ENCODE peak calls at places on chromosomes 13 and 19, in six cellular contexts. G is colonic mucosa, E is cardiac muscle cell, B is breast epithelium, W is OCI-LY7, Q is right atrium auricular region. F is an unnamed sample.

GRCh38 chr13:61415749-61416148 is at the start of gene PCDH20:
- DNase-seq in G (no peak), Q (no peak), B (no peak), E (no peak), W (no peak), F (no peak)

GRCh38 chr19:10871711-10872550 is 578 bp downstream of the CARM1 start:
- DNase-seq in E (peak; percentile 21), W (peak; percentile 54), B (peak; percentile 54), Q (no peak), G (peak; percentile 60), F (peak; percentile 54)

GRCh38 chr13:114279770-114280169 is 1.6 kb upstream of the UPF3A start:
- DNase-seq in Q (no peak), G (no peak), W (peak; percentile 16), B (no peak), E (no peak), F (no peak)

GRCh38 chr19:10672529-10673150 is 18.5 kb downstream of the ILF3 start:
- DNase-seq in G (no peak), E (peak; percentile 15), Q (no peak), B (no peak), W (no peak), F (no peak)

GRCh38 chr19:44757735-44758505 is 9.4 kb downstream of the BCL3 start:
- DNase-seq in G (no peak), W (no peak), E (peak; percentile 77), B (no peak), Q (peak; percentile 82), F (no peak)

GRCh38 chr13:113110048-113110851 is 4.7 kb downstream of the F7 start:
- DNase-seq in E (peak; percentile 17), B (no peak), W (no peak), G (no peak), Q (no peak), F (no peak)

GRCh38 chr19:7818806-7819205 is 11.2 kb upstream of the EVI5L start:
- DNase-seq in E (no peak), G (no peak), W (no peak), Q (no peak), B (no peak), F (no peak)

GRCh38 chr13:81171065-81171647 is 830.2 kb upstream of the SPRY2 start:
- DNase-seq in Q (no peak), B (no peak), W (peak; percentile 18), G (no peak), E (peak; percentile 32), F (no peak)

GRCh38 chr13:76879211-76879875 is 6.9 kb downstream of the KCTD12 start:
- DNase-seq in W (no peak), E (peak; percentile 93), G (peak; percentile 46), B (peak; percentile 57), Q (peak; percentile 91), F (peak; percentile 63)

GRCh38 chr19:49946415-49946814 is 14.6 kb downstream of the SIGLEC11 start:
- DNase-seq in G (no peak), Q (no peak), B (no peak), E (no peak), W (no peak), F (no peak)

GRCh38 chr19:40745402-40745780 is 4.9 kb downstream of the ACTMAP start:
- DNase-seq in Q (no peak), B (no peak), W (no peak), G (no peak), E (peak; percentile 86), F (no peak)

GRCh38 chr19:47229674-47230121 is 1.3 kb downstream of the BBC3 start:
- DNase-seq in E (no peak), B (peak; percentile 26), Q (no peak), G (peak; percentile 59), W (peak; percentile 61), F (peak; percentile 27)

GRCh38 chr13:39377699-39378098 is 225.3 kb downstream of the LHFPL6 start:
- DNase-seq in W (no peak), E (no peak), Q (no peak), B (no peak), G (no peak), F (no peak)

GRCh38 chr19:7932276-7932929 is 6.5 kb upstream of the CTXN1 start:
- DNase-seq in W (no peak), E (no peak), Q (no peak), G (no peak), B (no peak), F (no peak)

GRCh38 chr13:68439821-68440220 is 1209.7 kb upstream of the PCDH9 start:
- DNase-seq in B (no peak), W (no peak), E (no peak), G (no peak), Q (no peak), F (no peak)

GRCh38 chr19:51372649-51373504 is at the start of gene NKG7:
- DNase-seq in Q (no peak), G (no peak), B (no peak), E (no peak), W (peak; percentile 19), F (peak; percentile 68)

GRCh38 chr19:52211926-52212571 is 22.2 kb downstream of the PPP2R1A start:
- DNase-seq in Q (no peak), B (no peak), W (no peak), G (no peak), E (no peak), F (no peak)

GRCh38 chr19:10574462-10574861 is 5.7 kb upstream of the CDKN2D start:
- DNase-seq in B (no peak), W (no peak), E (no peak), G (no peak), Q (no peak), F (no peak)

GRCh38 chr19:6109947-6110346 is 353 bp downstream of the RFX2 start:
- DNase-seq in E (no peak), W (no peak), G (peak; percentile 44), B (no peak), Q (no peak), F (no peak)

GRCh38 chr13:87661471-87661870 is 9.7 kb upstream of the SLITRK5 start:
- DNase-seq in B (no peak), W (no peak), G (no peak), Q (no peak), E (no peak), F (no peak)

GRCh38 chr13:94947965-94948371 is 235.6 kb upstream of the SOX21 start:
- DNase-seq in B (no peak), Q (no peak), W (no peak), G (no peak), E (no peak), F (no peak)

GRCh38 chr13:85864963-85865530 is 65.8 kb upstream of the SLITRK6 start:
- DNase-seq in W (peak; percentile 10), Q (no peak), E (peak; percentile 1), G (no peak), B (no peak), F (peak; percentile 5)

GRCh38 chr13:74026753-74027152 is 107.5 kb downstream of the KLF12 start:
- DNase-seq in E (peak; percentile 4), W (peak; percentile 82), G (peak; percentile 31), B (no peak), Q (no peak), F (peak; percentile 37)

GRCh38 chr19:12788682-12789097 is 2.6 kb upstream of the JUNB start:
- DNase-seq in G (peak; percentile 93), Q (peak; percentile 88), B (peak; percentile 72), E (peak; percentile 78), W (no peak), F (peak; percentile 89)

GRCh38 chr19:58361900-58362271 is 665 bp downstream of the ZNF497 start:
- DNase-seq in Q (no peak), E (peak; percentile 72), W (no peak), B (peak; percentile 46), G (no peak), F (peak; percentile 70)
- TF ChIP-seq CTCF in Q (no peak), E (peak; percentile 18), W (no peak), B (no peak), G (no peak), F (no peak)

DNA sequence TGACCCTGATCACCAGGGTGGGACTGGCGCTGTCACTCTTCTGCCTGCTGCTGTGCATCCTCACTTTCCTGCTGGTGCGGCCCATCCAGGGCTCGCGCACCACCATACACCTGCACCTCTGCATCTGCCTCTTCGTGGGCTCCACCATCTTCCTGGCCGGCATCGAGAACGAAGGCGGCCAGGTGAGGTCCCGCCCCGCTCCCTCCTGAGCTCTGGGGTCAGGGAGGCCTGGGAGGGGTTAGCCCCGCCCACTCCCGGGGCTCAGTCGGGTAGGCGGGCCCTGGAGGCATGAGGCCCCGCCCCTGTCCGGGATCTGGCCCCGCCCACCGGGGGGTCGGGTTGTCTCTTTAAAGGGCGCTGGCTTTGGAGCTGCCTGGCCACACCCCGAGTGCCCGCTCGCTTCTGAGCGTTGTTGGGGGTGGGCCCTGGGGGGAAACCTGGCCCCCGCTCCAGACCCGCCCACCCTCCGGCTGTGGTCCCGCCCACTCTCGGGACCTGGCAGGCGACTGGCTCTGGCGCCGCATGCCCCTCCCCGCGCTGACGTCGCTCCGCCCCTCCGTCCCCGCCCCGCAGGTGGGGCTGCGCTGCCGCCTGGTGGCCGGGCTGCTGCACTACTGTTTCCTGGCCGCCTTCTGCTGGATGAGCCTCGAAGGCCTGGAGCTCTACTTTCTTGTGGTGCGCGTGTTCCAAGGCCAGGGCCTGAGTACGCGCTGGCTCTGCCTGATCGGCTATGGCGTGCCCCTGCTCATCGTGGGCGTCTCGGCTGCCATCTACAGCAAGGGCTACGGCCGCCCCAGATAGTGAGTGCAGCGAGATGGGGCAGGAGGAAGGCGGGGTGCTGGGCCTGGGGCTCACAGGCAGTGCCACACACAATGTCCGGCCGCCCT is 13.1 kb downstream of the DDX39A start:
- DNase-seq in W (peak; percentile 94), G (peak; percentile 81), E (peak; percentile 95), Q (peak; percentile 86), B (peak; percentile 75), F (peak; percentile 99)
- TF ChIP-seq CTCF in W (peak; percentile 59), G (peak; percentile 81), E (peak; percentile 48), Q (peak; percentile 97), B (peak; percentile 80), F (peak; percentile 98)

GRCh38 chr19:31314849-31315620 is 34.2 kb downstream of the TSHZ3 start:
- DNase-seq in G (no peak), W (no peak), E (no peak), B (no peak), Q (no peak), F (no peak)
- TF ChIP-seq CTCF in G (no peak), W (no peak), E (peak; percentile 29), B (no peak), Q (peak; percentile 13), F (no peak)

GRCh38 chr13:108084840-108085239 is 130.5 kb downstream of the LIG4 start:
- DNase-seq in G (no peak), B (no peak), Q (no peak), W (no peak), E (no peak), F (no peak)

GRCh38 chr13:108083056-108083455 is 132.3 kb downstream of the LIG4 start:
- DNase-seq in G (no peak), Q (no peak), B (no peak), W (no peak), E (no peak), F (no peak)

GRCh38 chr13:108082481-108082880 is 132.9 kb downstream of the LIG4 start:
- DNase-seq in Q (no peak), B (no peak), G (no peak), E (no peak), W (no peak), F (no peak)

GRCh38 chr13:108087813-108088212 is 127.5 kb downstream of the LIG4 start:
- DNase-seq in W (no peak), Q (no peak), E (no peak), G (no peak), B (no peak), F (no peak)

DNA sequence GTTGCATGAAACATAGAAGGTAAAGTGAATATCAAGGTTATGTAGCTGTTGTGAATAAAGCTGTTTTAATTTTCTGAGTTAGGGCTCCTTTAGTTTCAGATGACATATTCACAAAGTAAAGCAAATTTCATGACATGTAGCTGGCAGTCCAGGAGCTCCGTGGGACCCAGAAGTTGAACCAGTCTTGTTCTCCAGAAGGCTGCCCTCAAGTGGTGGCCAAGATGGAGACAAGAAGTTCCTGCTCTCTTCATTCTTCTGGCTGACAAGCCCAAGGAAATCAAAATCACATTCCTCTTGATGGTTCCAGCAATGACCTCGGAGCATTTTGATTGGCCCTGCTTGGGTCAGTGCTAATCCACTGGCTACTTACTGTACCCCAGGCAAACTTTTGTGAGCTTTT is 128.7 kb downstream of the LIG4 start:
- DNase-seq in W (no peak), G (no peak), B (no peak), E (no peak), Q (no peak), F (no peak)
- TF ChIP-seq CTCF in W (peak; percentile 30), G (no peak), B (no peak), E (no peak), Q (no peak), F (peak; percentile 14)